ENCODE peak calls at places on chromosome 1, in eight cellular contexts. One of them, this sample, is unnamed.

GRCh38 chr1:199751962-199752687 is 275.4 kb upstream of the NR5A2 start:
- DNase-seq in K562: no peak
- DNase-seq in HCT116: no peak
- DNase-seq in Panc1: no peak
- DNase-seq in HepG2: no peak
- DNase-seq in GM23338: no peak
- DNase-seq in SK-N-SH: no peak
- DNase-seq in GM12878: no peak
- DNase-seq in this sample: no peak

GRCh38 chr1:71706030-71706671 is 576.2 kb downstream of the NEGR1 start:
- DNase-seq in K562: no peak
- DNase-seq in HCT116: no peak
- DNase-seq in Panc1: no peak
- DNase-seq in HepG2: no peak
- DNase-seq in GM23338: no peak
- DNase-seq in SK-N-SH: peak; percentile 46
- DNase-seq in GM12878: no peak
- DNase-seq in this sample: no peak

GRCh38 chr1:162070825-162071224 is 1.3 kb downstream of the NOS1AP start:
- DNase-seq in K562: no peak
- DNase-seq in HCT116: no peak
- DNase-seq in Panc1: no peak
- DNase-seq in HepG2: no peak
- DNase-seq in GM23338: peak; percentile 81
- DNase-seq in SK-N-SH: no peak
- DNase-seq in GM12878: no peak
- DNase-seq in this sample: no peak

GRCh38 chr1:40057310-40058030 is 16.9 kb downstream of the CAP1 start:
- DNase-seq in K562: peak; percentile 91
- DNase-seq in HCT116: no peak
- DNase-seq in Panc1: no peak
- DNase-seq in HepG2: peak; percentile 74
- DNase-seq in GM23338: no peak
- DNase-seq in SK-N-SH: no peak
- DNase-seq in GM12878: no peak
- DNase-seq in this sample: no peak

GRCh38 chr1:23578997-23579363 is 19.7 kb upstream of the ID3 start:
- DNase-seq in K562: no peak
- DNase-seq in HCT116: no peak
- DNase-seq in Panc1: no peak
- DNase-seq in HepG2: no peak
- DNase-seq in GM23338: no peak
- DNase-seq in SK-N-SH: no peak
- DNase-seq in GM12878: no peak
- DNase-seq in this sample: no peak

GRCh38 chr1:153866045-153866850 is 56.5 kb downstream of the GATAD2B start:
- DNase-seq in K562: no peak
- DNase-seq in HCT116: no peak
- DNase-seq in Panc1: no peak
- DNase-seq in HepG2: no peak
- DNase-seq in GM23338: no peak
- DNase-seq in SK-N-SH: peak; percentile 57
- DNase-seq in GM12878: no peak
- DNase-seq in this sample: no peak

GRCh38 chr1:207919523-207920210 is 8.7 kb upstream of the CD34 start:
- DNase-seq in K562: no peak
- DNase-seq in HCT116: no peak
- DNase-seq in Panc1: no peak
- DNase-seq in HepG2: no peak
- DNase-seq in GM23338: no peak
- DNase-seq in SK-N-SH: no peak
- DNase-seq in GM12878: no peak
- DNase-seq in this sample: no peak

GRCh38 chr1:31306278-31306677 is 9.4 kb downstream of the ZCCHC17 start:
- DNase-seq in K562: no peak
- DNase-seq in HCT116: peak; percentile 16
- DNase-seq in Panc1: no peak
- DNase-seq in HepG2: no peak
- DNase-seq in GM23338: no peak
- DNase-seq in SK-N-SH: no peak
- DNase-seq in GM12878: no peak
- DNase-seq in this sample: no peak

GRCh38 chr1:239232921-239233320 is 153.4 kb upstream of the CHRM3 start:
- DNase-seq in K562: no peak
- DNase-seq in HCT116: no peak
- DNase-seq in Panc1: no peak
- DNase-seq in HepG2: no peak
- DNase-seq in GM23338: peak; percentile 64
- DNase-seq in SK-N-SH: no peak
- DNase-seq in GM12878: no peak
- DNase-seq in this sample: no peak

GRCh38 chr1:15046487-15047165 is 106.9 kb upstream of the TMEM51 start:
- DNase-seq in K562: peak; percentile 83
- DNase-seq in HCT116: peak; percentile 33
- DNase-seq in Panc1: peak; percentile 24
- DNase-seq in HepG2: peak; percentile 48
- DNase-seq in GM23338: peak; percentile 93
- DNase-seq in SK-N-SH: peak; percentile 94
- DNase-seq in GM12878: peak; percentile 24
- DNase-seq in this sample: peak; percentile 22

GRCh38 chr1:903721-904270 is 19.9 kb upstream of the SAMD11 start:
- DNase-seq in K562: no peak
- DNase-seq in HCT116: no peak
- DNase-seq in Panc1: no peak
- DNase-seq in HepG2: no peak
- DNase-seq in GM23338: no peak
- DNase-seq in SK-N-SH: no peak
- DNase-seq in GM12878: no peak
- DNase-seq in this sample: no peak

GRCh38 chr1:241423541-241424479 is 66.8 kb upstream of the RGS7 start:
- DNase-seq in K562: no peak
- DNase-seq in HCT116: no peak
- DNase-seq in Panc1: no peak
- DNase-seq in HepG2: no peak
- DNase-seq in GM23338: peak; percentile 78
- DNase-seq in SK-N-SH: peak; percentile 81
- DNase-seq in GM12878: no peak
- DNase-seq in this sample: no peak

GRCh38 chr1:7513081-7513480 is 258.0 kb upstream of the VAMP3 start:
- DNase-seq in K562: no peak
- DNase-seq in HCT116: no peak
- DNase-seq in Panc1: no peak
- DNase-seq in HepG2: no peak
- DNase-seq in GM23338: no peak
- DNase-seq in SK-N-SH: no peak
- DNase-seq in GM12878: no peak
- DNase-seq in this sample: no peak

GRCh38 chr1:11414921-11415538 is 63.9 kb upstream of the DISP3 start:
- DNase-seq in K562: peak; percentile 24
- DNase-seq in HCT116: no peak
- DNase-seq in Panc1: no peak
- DNase-seq in HepG2: no peak
- DNase-seq in GM23338: no peak
- DNase-seq in SK-N-SH: no peak
- DNase-seq in GM12878: no peak
- DNase-seq in this sample: no peak

GRCh38 chr1:10904396-10905358 is 107.8 kb upstream of the TARDBP start:
- DNase-seq in K562: no peak
- DNase-seq in HCT116: no peak
- DNase-seq in Panc1: no peak
- DNase-seq in HepG2: no peak
- DNase-seq in GM23338: no peak
- DNase-seq in SK-N-SH: peak; percentile 86
- DNase-seq in GM12878: no peak
- DNase-seq in this sample: no peak

GRCh38 chr1:13616234-13616633 is 32.6 kb downstream of the PDPN start:
- DNase-seq in K562: no peak
- DNase-seq in HCT116: no peak
- DNase-seq in Panc1: no peak
- DNase-seq in HepG2: no peak
- DNase-seq in GM23338: no peak
- DNase-seq in SK-N-SH: no peak
- DNase-seq in GM12878: no peak
- DNase-seq in this sample: no peak

GRCh38 chr1:9717193-9718005 is 65.9 kb downstream of the PIK3CD start:
- DNase-seq in K562: peak; percentile 98
- DNase-seq in HCT116: no peak
- DNase-seq in Panc1: no peak
- DNase-seq in HepG2: peak; percentile 93
- DNase-seq in GM23338: peak; percentile 78
- DNase-seq in SK-N-SH: peak; percentile 65
- DNase-seq in GM12878: peak; percentile 39
- DNase-seq in this sample: peak; percentile 81

GRCh38 chr1:202123336-202123813 is 658 bp downstream of the GPR37L1 start:
- DNase-seq in K562: no peak
- DNase-seq in HCT116: no peak
- DNase-seq in Panc1: no peak
- DNase-seq in HepG2: no peak
- DNase-seq in GM23338: no peak
- DNase-seq in SK-N-SH: no peak
- DNase-seq in GM12878: no peak
- DNase-seq in this sample: no peak

GRCh38 chr1:31855038-31855845 is 39.4 kb upstream of the SPOCD1 start:
- DNase-seq in K562: peak; percentile 26
- DNase-seq in HCT116: no peak
- DNase-seq in Panc1: no peak
- DNase-seq in HepG2: peak; percentile 45
- DNase-seq in GM23338: no peak
- DNase-seq in SK-N-SH: no peak
- DNase-seq in GM12878: no peak
- DNase-seq in this sample: no peak

GRCh38 chr1:155169541-155169940 is 3.6 kb downstream of the KRTCAP2 start:
- DNase-seq in K562: no peak
- DNase-seq in HCT116: no peak
- DNase-seq in Panc1: no peak
- DNase-seq in HepG2: no peak
- DNase-seq in GM23338: no peak
- DNase-seq in SK-N-SH: no peak
- DNase-seq in GM12878: no peak
- DNase-seq in this sample: no peak

GRCh38 chr1:231039161-231040018 is 664 bp downstream of the FAM89A start:
- DNase-seq in K562: peak; percentile 73
- DNase-seq in HCT116: no peak
- DNase-seq in Panc1: no peak
- DNase-seq in HepG2: no peak
- DNase-seq in GM23338: peak; percentile 66
- DNase-seq in SK-N-SH: peak; percentile 83
- DNase-seq in GM12878: no peak
- DNase-seq in this sample: no peak

GRCh38 chr1:118136511-118136937 is 48.5 kb downstream of the SPAG17 start:
- DNase-seq in K562: no peak
- DNase-seq in HCT116: no peak
- DNase-seq in Panc1: no peak
- DNase-seq in HepG2: no peak
- DNase-seq in GM23338: no peak
- DNase-seq in SK-N-SH: no peak
- DNase-seq in GM12878: peak; percentile 47
- DNase-seq in this sample: no peak

GRCh38 chr1:63693956-63694607 is 79.7 kb upstream of the ROR1 start:
- DNase-seq in K562: no peak
- DNase-seq in HCT116: no peak
- DNase-seq in Panc1: no peak
- DNase-seq in HepG2: no peak
- DNase-seq in GM23338: no peak
- DNase-seq in SK-N-SH: no peak
- DNase-seq in GM12878: no peak
- DNase-seq in this sample: peak; percentile 17

GRCh38 chr1:110132682-110133081 is 17.6 kb upstream of the SLC6A17 start:
- DNase-seq in K562: no peak
- DNase-seq in HCT116: no peak
- DNase-seq in Panc1: no peak
- DNase-seq in HepG2: no peak
- DNase-seq in GM23338: no peak
- DNase-seq in SK-N-SH: no peak
- DNase-seq in GM12878: no peak
- DNase-seq in this sample: no peak
- H3K27me3 ChIP-seq in K562: peaks cover 73% of the 10 kb centered on the region
- H3K27me3 ChIP-seq in HCT116: peaks cover 17% of the 10 kb centered on the region
- H3K27me3 ChIP-seq in Panc1: no peaks in the 10 kb centered on the region
- H3K27me3 ChIP-seq in HepG2: peaks cover 1% of the 10 kb centered on the region
- H3K27me3 ChIP-seq in GM23338: peaks cover 28% of the 10 kb centered on the region
- H3K27me3 ChIP-seq in SK-N-SH: peaks cover 14% of the 10 kb centered on the region
- H3K27me3 ChIP-seq in GM12878: peaks cover 9% of the 10 kb centered on the region
- H3K27me3 ChIP-seq in this sample: peaks cover 28% of the 10 kb centered on the region

GRCh38 chr1:17837631-17838030 is 82.5 kb downstream of the ACTL8 start:
- DNase-seq in K562: no peak
- DNase-seq in HCT116: no peak
- DNase-seq in Panc1: no peak
- DNase-seq in HepG2: no peak
- DNase-seq in GM23338: no peak
- DNase-seq in SK-N-SH: no peak
- DNase-seq in GM12878: no peak
- DNase-seq in this sample: no peak
- TF ChIP-seq REST in K562: no peak
- TF ChIP-seq REST in HCT116: no peak
- TF ChIP-seq REST in Panc1: no peak
- TF ChIP-seq REST in HepG2: no peak
- TF ChIP-seq REST in GM23338: no peak
- TF ChIP-seq REST in SK-N-SH: no peak
- TF ChIP-seq REST in GM12878: no peak
- TF ChIP-seq REST in this sample: no peak

GRCh38 chr1:115320368-115320767 is 17.7 kb downstream of the NGF start:
- DNase-seq in K562: no peak
- DNase-seq in HCT116: no peak
- DNase-seq in Panc1: no peak
- DNase-seq in HepG2: no peak
- DNase-seq in GM23338: no peak
- DNase-seq in SK-N-SH: no peak
- DNase-seq in GM12878: no peak
- DNase-seq in this sample: no peak

GRCh38 chr1:115319706-115320105 is 18.3 kb downstream of the NGF start:
- DNase-seq in K562: no peak
- DNase-seq in HCT116: no peak
- DNase-seq in Panc1: no peak
- DNase-seq in HepG2: no peak
- DNase-seq in GM23338: no peak
- DNase-seq in SK-N-SH: no peak
- DNase-seq in GM12878: no peak
- DNase-seq in this sample: no peak

GRCh38 chr1:115323366-115324004 is 14.6 kb downstream of the NGF start:
- DNase-seq in K562: no peak
- DNase-seq in HCT116: no peak
- DNase-seq in Panc1: peak; percentile 24
- DNase-seq in HepG2: no peak
- DNase-seq in GM23338: no peak
- DNase-seq in SK-N-SH: no peak
- DNase-seq in GM12878: no peak
- DNase-seq in this sample: no peak

GRCh38 chr1:115324649-115325420 is 13.2 kb downstream of the NGF start:
- DNase-seq in K562: no peak
- DNase-seq in HCT116: no peak
- DNase-seq in Panc1: no peak
- DNase-seq in HepG2: no peak
- DNase-seq in GM23338: no peak
- DNase-seq in SK-N-SH: no peak
- DNase-seq in GM12878: no peak
- DNase-seq in this sample: no peak

GRCh38 chr1:115322631-115323030 is 15.4 kb downstream of the NGF start:
- DNase-seq in K562: no peak
- DNase-seq in HCT116: no peak
- DNase-seq in Panc1: no peak
- DNase-seq in HepG2: no peak
- DNase-seq in GM23338: no peak
- DNase-seq in SK-N-SH: no peak
- DNase-seq in GM12878: no peak
- DNase-seq in this sample: no peak
- H3K27ac ChIP-seq in K562: no peak overlapping the region
- H3K27ac ChIP-seq in HCT116: no peak overlapping the region
- H3K27ac ChIP-seq in Panc1: no peak overlapping the region
- H3K27ac ChIP-seq in HepG2: no peak overlapping the region
- H3K27ac ChIP-seq in GM23338: no peak overlapping the region
- H3K27ac ChIP-seq in SK-N-SH: no peak overlapping the region
- H3K27ac ChIP-seq in GM12878: no peak overlapping the region
- H3K27ac ChIP-seq in this sample: no peak overlapping the region

GRCh38 chr1:19863804-19864203 is 18.4 kb upstream of the OTUD3 start:
- DNase-seq in K562: no peak
- DNase-seq in HCT116: no peak
- DNase-seq in Panc1: no peak
- DNase-seq in HepG2: no peak
- DNase-seq in GM23338: no peak
- DNase-seq in SK-N-SH: no peak
- DNase-seq in GM12878: no peak
- DNase-seq in this sample: no peak
- H3K27me3 ChIP-seq in K562: peaks cover 11% of the 10 kb centered on the region
- H3K27me3 ChIP-seq in HCT116: no peaks in the 10 kb centered on the region
- H3K27me3 ChIP-seq in Panc1: peaks cover 4% of the 10 kb centered on the region
- H3K27me3 ChIP-seq in HepG2: no peaks in the 10 kb centered on the region
- H3K27me3 ChIP-seq in GM23338: no peaks in the 10 kb centered on the region
- H3K27me3 ChIP-seq in SK-N-SH: no peaks in the 10 kb centered on the region
- H3K27me3 ChIP-seq in GM12878: no peaks in the 10 kb centered on the region
- H3K27me3 ChIP-seq in this sample: no peaks in the 10 kb centered on the region